ENCODE peak calls at places on chromosomes 11 and 22, in nine cellular contexts. One of them, this sample, is unnamed.

GRCh38 chr11:44811841-44812448 is 85.2 kb downstream of the TSPAN18 start:
- DNase-seq in stomach: no peak
- DNase-seq in GM13976: no peak
- DNase-seq in hepatocyte: no peak
- DNase-seq in body of pancreas: no peak
- DNase-seq in neural progenitor cell: no peak
- DNase-seq in HFF-Myc: no peak
- DNase-seq in tibial nerve: no peak
- DNase-seq in endothelial cell: no peak
- DNase-seq in this sample: no peak

GRCh38 chr22:38728899-38729796 is 23.4 kb downstream of the GTPBP1 start:
- DNase-seq in neural progenitor cell: no peak
- DNase-seq in tibial nerve: no peak
- DNase-seq in HFF-Myc: no peak
- DNase-seq in hepatocyte: no peak
- DNase-seq in body of pancreas: no peak
- DNase-seq in endothelial cell: no peak
- DNase-seq in GM13976: no peak
- DNase-seq in stomach: no peak
- DNase-seq in this sample: no peak

GRCh38 chr11:3982431-3982830 is 112.2 kb upstream of the RRM1 start:
- DNase-seq in tibial nerve: no peak
- DNase-seq in neural progenitor cell: no peak
- DNase-seq in HFF-Myc: no peak
- DNase-seq in body of pancreas: no peak
- DNase-seq in stomach: no peak
- DNase-seq in hepatocyte: no peak
- DNase-seq in endothelial cell: no peak
- DNase-seq in GM13976: no peak
- DNase-seq in this sample: no peak

GRCh38 chr11:65212226-65212801 is 30.6 kb downstream of the CAPN1 start:
- DNase-seq in hepatocyte: no peak
- DNase-seq in HFF-Myc: no peak
- DNase-seq in neural progenitor cell: no peak
- DNase-seq in GM13976: no peak
- DNase-seq in body of pancreas: no peak
- DNase-seq in endothelial cell: no peak
- DNase-seq in tibial nerve: no peak
- DNase-seq in stomach: no peak
- DNase-seq in this sample: no peak

GRCh38 chr11:23509023-23509422 is 648.7 kb upstream of the CCDC179 start:
- DNase-seq in hepatocyte: no peak
- DNase-seq in tibial nerve: no peak
- DNase-seq in GM13976: no peak
- DNase-seq in neural progenitor cell: no peak
- DNase-seq in body of pancreas: no peak
- DNase-seq in stomach: no peak
- DNase-seq in HFF-Myc: no peak
- DNase-seq in endothelial cell: no peak
- DNase-seq in this sample: no peak

GRCh38 chr11:76803023-76803422 is 19.9 kb downstream of the TSKU start:
- DNase-seq in GM13976: no peak
- DNase-seq in endothelial cell: no peak
- DNase-seq in hepatocyte: no peak
- DNase-seq in HFF-Myc: no peak
- DNase-seq in body of pancreas: no peak
- DNase-seq in tibial nerve: peak
- DNase-seq in neural progenitor cell: no peak
- DNase-seq in stomach: no peak
- DNase-seq in this sample: no peak

GRCh38 chr22:31605851-31606585 is 56.0 kb downstream of the PISD start:
- DNase-seq in GM13976: peak
- DNase-seq in tibial nerve: no peak
- DNase-seq in stomach: no peak
- DNase-seq in endothelial cell: no peak
- DNase-seq in neural progenitor cell: no peak
- DNase-seq in body of pancreas: no peak
- DNase-seq in HFF-Myc: no peak
- DNase-seq in hepatocyte: peak
- DNase-seq in this sample: no peak

GRCh38 chr11:106233191-106233590 is 155.7 kb downstream of the AASDHPPT start:
- DNase-seq in tibial nerve: no peak
- DNase-seq in neural progenitor cell: no peak
- DNase-seq in GM13976: no peak
- DNase-seq in body of pancreas: no peak
- DNase-seq in HFF-Myc: no peak
- DNase-seq in stomach: no peak
- DNase-seq in hepatocyte: no peak
- DNase-seq in endothelial cell: no peak
- DNase-seq in this sample: no peak

GRCh38 chr11:69551963-69552362 is 70.5 kb downstream of the LINC01488 start:
- DNase-seq in stomach: no peak
- DNase-seq in body of pancreas: no peak
- DNase-seq in hepatocyte: no peak
- DNase-seq in neural progenitor cell: no peak
- DNase-seq in GM13976: no peak
- DNase-seq in endothelial cell: no peak
- DNase-seq in tibial nerve: no peak
- DNase-seq in HFF-Myc: no peak
- DNase-seq in this sample: no peak

GRCh38 chr22:40053460-40053859 is 58.7 kb downstream of the FAM83F start:
- DNase-seq in endothelial cell: no peak
- DNase-seq in tibial nerve: no peak
- DNase-seq in neural progenitor cell: no peak
- DNase-seq in HFF-Myc: no peak
- DNase-seq in body of pancreas: no peak
- DNase-seq in stomach: no peak
- DNase-seq in hepatocyte: no peak
- DNase-seq in GM13976: no peak
- DNase-seq in this sample: no peak
- TF ChIP-seq CTCF in endothelial cell: no peak
- TF ChIP-seq CTCF in tibial nerve: no peak
- TF ChIP-seq CTCF in neural progenitor cell: no peak
- TF ChIP-seq CTCF in HFF-Myc: no peak
- TF ChIP-seq CTCF in body of pancreas: no peak
- TF ChIP-seq CTCF in stomach: no peak
- TF ChIP-seq CTCF in hepatocyte: no peak
- TF ChIP-seq CTCF in GM13976: no peak
- TF ChIP-seq CTCF in this sample: no peak

DNA sequence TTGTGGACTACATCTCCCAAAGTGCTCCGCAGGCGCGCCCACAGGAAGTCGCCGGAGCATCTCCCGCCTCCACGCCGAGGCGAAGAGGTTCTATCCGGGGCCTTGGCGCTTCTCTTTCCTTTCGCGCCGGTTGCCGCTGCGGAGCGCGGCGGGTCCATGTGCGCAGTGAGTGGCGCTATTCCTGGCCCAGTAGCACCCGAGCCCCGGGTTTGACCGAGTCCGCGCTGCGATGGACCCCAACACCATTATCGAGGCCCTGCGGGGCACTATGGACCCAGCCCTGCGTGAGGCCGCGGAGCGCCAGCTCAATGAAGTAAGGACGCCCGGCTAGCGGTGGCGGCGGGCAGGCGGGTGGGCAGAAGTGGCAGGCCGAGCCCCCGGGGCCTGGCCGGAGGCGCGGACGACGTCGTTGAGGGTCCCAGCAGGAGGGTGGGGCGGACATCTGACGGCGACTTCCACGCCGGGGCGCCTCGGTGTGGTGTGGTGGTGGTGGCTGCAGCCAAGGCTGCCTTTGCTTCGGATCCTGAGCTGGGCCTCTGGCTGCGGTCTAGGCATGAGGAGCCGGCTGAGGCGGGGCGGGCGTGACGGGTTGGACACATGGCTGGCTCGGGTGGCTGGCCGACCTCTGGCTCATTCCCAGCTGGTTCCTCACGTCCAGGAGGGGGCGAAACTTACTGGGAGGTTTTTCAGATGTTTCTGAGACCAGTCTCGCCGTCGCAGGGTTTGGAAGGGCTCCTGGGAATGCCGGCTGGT is at the start of gene IPO7:
- DNase-seq in tibial nerve: peak
- DNase-seq in body of pancreas: peak
- DNase-seq in GM13976: peak
- DNase-seq in stomach: peak
- DNase-seq in hepatocyte: peak
- DNase-seq in HFF-Myc: peak
- DNase-seq in endothelial cell: peak
- DNase-seq in neural progenitor cell: peak
- DNase-seq in this sample: peak
- TF ChIP-seq CTCF in tibial nerve: no peak
- TF ChIP-seq CTCF in body of pancreas: no peak
- TF ChIP-seq CTCF in GM13976: no peak
- TF ChIP-seq CTCF in stomach: no peak
- TF ChIP-seq CTCF in hepatocyte: peak
- TF ChIP-seq CTCF in HFF-Myc: peak
- TF ChIP-seq CTCF in endothelial cell: no peak
- TF ChIP-seq CTCF in neural progenitor cell: peak
- TF ChIP-seq CTCF in this sample: no peak

DNA sequence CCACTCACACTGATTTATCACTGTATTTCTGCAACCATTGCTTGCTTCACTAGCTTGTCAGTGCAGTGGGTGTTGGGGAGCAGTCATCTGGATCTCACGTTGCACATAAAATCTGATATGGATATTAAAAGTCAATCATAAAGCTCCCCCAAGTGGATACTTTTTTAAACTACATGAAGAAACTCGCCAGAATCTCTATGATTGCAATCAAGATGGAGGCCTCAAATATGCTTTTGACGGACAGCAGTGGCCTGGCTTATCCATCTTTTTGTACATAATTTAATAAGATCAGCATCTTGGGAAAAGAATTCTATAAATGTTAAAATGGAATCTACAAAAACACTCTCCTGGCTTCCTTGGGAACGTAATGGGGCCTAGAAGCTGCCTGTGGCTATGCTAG is 137.7 kb downstream of the WT1 start:
- DNase-seq in tibial nerve: no peak
- DNase-seq in endothelial cell: no peak
- DNase-seq in body of pancreas: no peak
- DNase-seq in HFF-Myc: peak
- DNase-seq in GM13976: peak
- DNase-seq in neural progenitor cell: peak
- DNase-seq in hepatocyte: peak
- DNase-seq in stomach: no peak
- DNase-seq in this sample: no peak
- TF ChIP-seq CTCF in tibial nerve: peak
- TF ChIP-seq CTCF in endothelial cell: no peak
- TF ChIP-seq CTCF in body of pancreas: no peak
- TF ChIP-seq CTCF in HFF-Myc: no peak
- TF ChIP-seq CTCF in GM13976: no peak
- TF ChIP-seq CTCF in neural progenitor cell: peak
- TF ChIP-seq CTCF in hepatocyte: peak
- TF ChIP-seq CTCF in stomach: no peak
- TF ChIP-seq CTCF in this sample: no peak

GRCh38 chr11:16993495-16993894 is 20.7 kb downstream of the PLEKHA7 start:
- DNase-seq in hepatocyte: no peak
- DNase-seq in tibial nerve: no peak
- DNase-seq in HFF-Myc: no peak
- DNase-seq in endothelial cell: no peak
- DNase-seq in neural progenitor cell: no peak
- DNase-seq in GM13976: no peak
- DNase-seq in body of pancreas: no peak
- DNase-seq in stomach: no peak
- DNase-seq in this sample: no peak
- TF ChIP-seq CTCF in hepatocyte: no peak
- TF ChIP-seq CTCF in tibial nerve: no peak
- TF ChIP-seq CTCF in HFF-Myc: no peak
- TF ChIP-seq CTCF in endothelial cell: no peak
- TF ChIP-seq CTCF in neural progenitor cell: no peak
- TF ChIP-seq CTCF in GM13976: no peak
- TF ChIP-seq CTCF in body of pancreas: no peak
- TF ChIP-seq CTCF in stomach: no peak
- TF ChIP-seq CTCF in this sample: no peak

DNA sequence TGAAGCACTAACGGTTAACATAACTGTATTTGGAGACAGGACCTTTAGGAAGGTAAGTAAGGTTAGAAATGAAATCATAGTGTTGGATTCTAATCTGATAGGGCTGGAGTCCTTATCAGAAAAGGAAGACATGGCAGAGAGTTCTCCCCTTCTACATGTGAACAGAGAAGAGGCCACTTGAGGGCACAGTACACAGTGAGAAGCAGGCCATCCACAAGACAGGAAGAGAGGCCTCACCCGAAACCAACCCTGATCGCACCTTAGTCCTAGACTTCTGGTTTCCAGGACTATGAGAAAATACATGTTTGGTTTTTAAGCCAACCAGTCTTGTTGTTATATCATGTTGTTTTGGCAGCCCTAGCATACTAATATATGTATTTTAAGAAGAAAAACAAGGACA is 170.0 kb downstream of the LRRC4C start:
- DNase-seq in hepatocyte: no peak
- DNase-seq in HFF-Myc: no peak
- DNase-seq in body of pancreas: no peak
- DNase-seq in endothelial cell: no peak
- DNase-seq in stomach: no peak
- DNase-seq in GM13976: no peak
- DNase-seq in neural progenitor cell: peak
- DNase-seq in tibial nerve: no peak
- DNase-seq in this sample: no peak
- TF ChIP-seq CTCF in hepatocyte: no peak
- TF ChIP-seq CTCF in HFF-Myc: no peak
- TF ChIP-seq CTCF in body of pancreas: no peak
- TF ChIP-seq CTCF in endothelial cell: no peak
- TF ChIP-seq CTCF in stomach: no peak
- TF ChIP-seq CTCF in GM13976: no peak
- TF ChIP-seq CTCF in neural progenitor cell: peak
- TF ChIP-seq CTCF in tibial nerve: no peak
- TF ChIP-seq CTCF in this sample: no peak

DNA sequence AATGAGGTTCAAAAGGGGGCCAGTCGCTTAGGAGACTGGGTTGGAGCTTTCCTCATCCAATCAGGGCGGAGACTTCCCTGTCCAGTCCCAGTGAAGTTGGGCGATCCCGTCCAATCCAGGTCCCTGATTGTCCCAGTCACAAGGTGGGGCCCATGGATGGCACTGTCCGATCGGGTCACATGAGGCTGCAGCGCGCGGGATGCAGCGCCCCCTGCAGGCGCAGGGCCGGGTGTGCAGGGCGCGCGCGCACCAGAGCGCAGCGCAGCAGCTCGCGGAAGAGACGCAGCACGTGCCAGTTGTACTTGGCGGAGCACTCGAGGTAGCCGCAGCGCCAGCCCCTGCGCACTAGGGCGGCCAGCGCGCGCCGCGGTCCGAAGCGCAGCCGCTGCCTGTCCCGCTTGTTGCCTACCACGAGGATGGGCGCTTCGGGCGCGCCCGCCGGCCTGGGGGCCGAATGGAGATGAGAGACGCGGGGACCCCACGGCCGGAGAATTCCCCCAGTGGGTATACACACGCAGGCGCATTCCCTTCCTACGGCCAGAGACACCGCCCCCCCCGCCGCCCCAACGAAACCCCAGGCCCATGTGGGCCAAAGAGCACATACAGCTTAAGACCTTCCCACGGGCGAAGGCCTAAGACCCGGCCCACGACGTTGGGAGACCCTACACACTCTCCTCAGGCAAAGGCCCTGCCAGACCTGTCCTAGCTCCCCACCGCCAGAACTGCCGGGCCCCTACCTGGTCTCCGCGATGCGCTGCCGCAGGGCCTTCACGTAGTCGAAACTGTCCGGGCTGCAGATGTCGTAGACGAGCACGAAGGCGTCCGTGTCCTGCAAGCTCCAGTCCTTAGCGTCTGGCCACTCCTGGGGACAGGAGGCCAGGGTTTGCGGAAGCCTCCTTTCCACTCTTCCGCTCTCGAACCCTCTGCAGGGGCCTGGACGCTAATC is 2.1 kb downstream of the RASL10A start:
- DNase-seq in endothelial cell: no peak
- DNase-seq in stomach: no peak
- DNase-seq in HFF-Myc: no peak
- DNase-seq in tibial nerve: no peak
- DNase-seq in body of pancreas: no peak
- DNase-seq in GM13976: peak
- DNase-seq in neural progenitor cell: peak
- DNase-seq in hepatocyte: no peak
- DNase-seq in this sample: no peak
- TF ChIP-seq CTCF in endothelial cell: peak
- TF ChIP-seq CTCF in stomach: no peak
- TF ChIP-seq CTCF in HFF-Myc: peak
- TF ChIP-seq CTCF in tibial nerve: peak
- TF ChIP-seq CTCF in body of pancreas: peak
- TF ChIP-seq CTCF in GM13976: peak
- TF ChIP-seq CTCF in neural progenitor cell: peak
- TF ChIP-seq CTCF in hepatocyte: peak
- TF ChIP-seq CTCF in this sample: peak

This sample was measured in omental fat pad.